ENCODE peak calls at places on chromosome 11, in nine cellular contexts. One of them, this sample, is unnamed.

GRCh38 chr11:68313574-68314202 is 1.3 kb downstream of the LRP5 start:
- DNase-seq in anterior cingulate cortex: no peak
- DNase-seq in activated T-cell treated with anti-CD3 and anti-CD28 coated beads, Interleukin-2, amount 50 U/mL, for 72 hours: no peak
- DNase-seq in neural crest cell: no peak
- DNase-seq in germinal center: no peak
- DNase-seq in K562: no peak
- DNase-seq in putamen: no peak
- DNase-seq in HT1080: no peak
- DNase-seq in NCI-H1092: no peak
- DNase-seq in this sample: no peak

GRCh38 chr11:67373916-67374570 is 645 bp upstream of the CLCF1 start:
- DNase-seq in K562: peak
- DNase-seq in neural crest cell: peak
- DNase-seq in HT1080: peak
- DNase-seq in activated T-cell treated with anti-CD3 and anti-CD28 coated beads, Interleukin-2, amount 50 U/mL, for 72 hours: peak
- DNase-seq in anterior cingulate cortex: no peak
- DNase-seq in putamen: no peak
- DNase-seq in germinal center: peak
- DNase-seq in NCI-H1092: no peak
- DNase-seq in this sample: peak

GRCh38 chr11:69874984-69875673 is 55.9 kb upstream of the FGF3 start:
- DNase-seq in putamen: no peak
- DNase-seq in anterior cingulate cortex: no peak
- DNase-seq in germinal center: no peak
- DNase-seq in activated T-cell treated with anti-CD3 and anti-CD28 coated beads, Interleukin-2, amount 50 U/mL, for 72 hours: no peak
- DNase-seq in K562: no peak
- DNase-seq in neural crest cell: no peak
- DNase-seq in NCI-H1092: no peak
- DNase-seq in HT1080: no peak
- DNase-seq in this sample: no peak

GRCh38 chr11:45655347-45655756 is 10.1 kb downstream of the CHST1 start:
- DNase-seq in neural crest cell: peak
- DNase-seq in NCI-H1092: peak
- DNase-seq in germinal center: peak
- DNase-seq in HT1080: peak
- DNase-seq in K562: peak
- DNase-seq in activated T-cell treated with anti-CD3 and anti-CD28 coated beads, Interleukin-2, amount 50 U/mL, for 72 hours: peak
- DNase-seq in putamen: peak
- DNase-seq in anterior cingulate cortex: peak
- DNase-seq in this sample: peak

GRCh38 chr11:33643167-33643817 is 57.3 kb downstream of the C11orf91 start:
- DNase-seq in anterior cingulate cortex: no peak
- DNase-seq in HT1080: no peak
- DNase-seq in neural crest cell: no peak
- DNase-seq in germinal center: no peak
- DNase-seq in putamen: no peak
- DNase-seq in NCI-H1092: no peak
- DNase-seq in activated T-cell treated with anti-CD3 and anti-CD28 coated beads, Interleukin-2, amount 50 U/mL, for 72 hours: no peak
- DNase-seq in K562: no peak
- DNase-seq in this sample: no peak

GRCh38 chr11:76860539-76861475 is at the start of gene ACER3:
- DNase-seq in neural crest cell: peak
- DNase-seq in putamen: peak
- DNase-seq in anterior cingulate cortex: peak
- DNase-seq in activated T-cell treated with anti-CD3 and anti-CD28 coated beads, Interleukin-2, amount 50 U/mL, for 72 hours: peak
- DNase-seq in HT1080: peak
- DNase-seq in NCI-H1092: peak
- DNase-seq in K562: peak
- DNase-seq in germinal center: peak
- DNase-seq in this sample: peak

GRCh38 chr11:12214751-12215150 is 104.4 kb downstream of the MICAL2 start:
- DNase-seq in HT1080: no peak
- DNase-seq in anterior cingulate cortex: no peak
- DNase-seq in NCI-H1092: no peak
- DNase-seq in K562: no peak
- DNase-seq in putamen: no peak
- DNase-seq in germinal center: no peak
- DNase-seq in neural crest cell: no peak
- DNase-seq in activated T-cell treated with anti-CD3 and anti-CD28 coated beads, Interleukin-2, amount 50 U/mL, for 72 hours: no peak
- DNase-seq in this sample: no peak

GRCh38 chr11:70306586-70307033 is 36.1 kb downstream of the PPFIA1 start:
- DNase-seq in activated T-cell treated with anti-CD3 and anti-CD28 coated beads, Interleukin-2, amount 50 U/mL, for 72 hours: no peak
- DNase-seq in germinal center: no peak
- DNase-seq in anterior cingulate cortex: no peak
- DNase-seq in HT1080: no peak
- DNase-seq in neural crest cell: no peak
- DNase-seq in K562: peak
- DNase-seq in putamen: no peak
- DNase-seq in NCI-H1092: no peak
- DNase-seq in this sample: no peak

GRCh38 chr11:33344611-33345010 is 87.4 kb downstream of the HIPK3 start:
- DNase-seq in putamen: no peak
- DNase-seq in K562: no peak
- DNase-seq in neural crest cell: no peak
- DNase-seq in activated T-cell treated with anti-CD3 and anti-CD28 coated beads, Interleukin-2, amount 50 U/mL, for 72 hours: no peak
- DNase-seq in NCI-H1092: no peak
- DNase-seq in anterior cingulate cortex: no peak
- DNase-seq in germinal center: no peak
- DNase-seq in HT1080: no peak
- DNase-seq in this sample: no peak

GRCh38 chr11:117045956-117046355 is 52.3 kb downstream of the SIK3 start:
- DNase-seq in neural crest cell: no peak
- DNase-seq in HT1080: no peak
- DNase-seq in germinal center: no peak
- DNase-seq in NCI-H1092: no peak
- DNase-seq in putamen: peak
- DNase-seq in activated T-cell treated with anti-CD3 and anti-CD28 coated beads, Interleukin-2, amount 50 U/mL, for 72 hours: no peak
- DNase-seq in anterior cingulate cortex: no peak
- DNase-seq in K562: no peak
- DNase-seq in this sample: no peak